ENCODE peak calls at places on chromosome 15, in six cellular contexts. One of them, this sample, is unnamed.

GRCh38 chr15:90686435-90687218 is 30.5 kb upstream of the BLM start:
- DNase-seq in tibial artery: no peak
- DNase-seq in GM10248: peak
- DNase-seq in fibroblast of lung: no peak
- DNase-seq in CD8-positive, alpha-beta T cell: no peak
- DNase-seq in BJ: no peak
- DNase-seq in this sample: no peak

GRCh38 chr15:85048430-85048829 is 66.8 kb downstream of the PDE8A start:
- DNase-seq in CD8-positive, alpha-beta T cell: no peak
- DNase-seq in tibial artery: no peak
- DNase-seq in BJ: no peak
- DNase-seq in GM10248: no peak
- DNase-seq in fibroblast of lung: peak
- DNase-seq in this sample: no peak

GRCh38 chr15:98776607-98777281 is 128.4 kb downstream of the IGF1R start:
- DNase-seq in tibial artery: no peak
- DNase-seq in GM10248: peak
- DNase-seq in fibroblast of lung: peak
- DNase-seq in BJ: peak
- DNase-seq in CD8-positive, alpha-beta T cell: peak
- DNase-seq in this sample: no peak

GRCh38 chr15:42421376-42421775 is 62.1 kb downstream of the CAPN3 start:
- DNase-seq in CD8-positive, alpha-beta T cell: no peak
- DNase-seq in GM10248: no peak
- DNase-seq in fibroblast of lung: no peak
- DNase-seq in BJ: no peak
- DNase-seq in tibial artery: no peak
- DNase-seq in this sample: no peak

GRCh38 chr15:35499723-35500122 is 46.2 kb downstream of the DPH6 start:
- DNase-seq in fibroblast of lung: no peak
- DNase-seq in CD8-positive, alpha-beta T cell: no peak
- DNase-seq in tibial artery: no peak
- DNase-seq in GM10248: no peak
- DNase-seq in BJ: no peak
- DNase-seq in this sample: no peak

GRCh38 chr15:39497759-39498565 is 82.9 kb upstream of the THBS1 start:
- DNase-seq in GM10248: no peak
- DNase-seq in fibroblast of lung: no peak
- DNase-seq in CD8-positive, alpha-beta T cell: no peak
- DNase-seq in tibial artery: no peak
- DNase-seq in BJ: no peak
- DNase-seq in this sample: no peak

GRCh38 chr15:80744826-80745225 is 34.3 kb upstream of the CEMIP start:
- DNase-seq in tibial artery: no peak
- DNase-seq in GM10248: no peak
- DNase-seq in fibroblast of lung: peak
- DNase-seq in CD8-positive, alpha-beta T cell: no peak
- DNase-seq in BJ: peak
- DNase-seq in this sample: no peak

GRCh38 chr15:80059786-80060489 is 462 bp downstream of the ZFAND6 start:
- DNase-seq in fibroblast of lung: peak
- DNase-seq in GM10248: peak
- DNase-seq in tibial artery: peak
- DNase-seq in CD8-positive, alpha-beta T cell: no peak
- DNase-seq in BJ: no peak
- DNase-seq in this sample: no peak

GRCh38 chr15:80411788-80412288 is 7.7 kb downstream of the ARNT2 start:
- DNase-seq in GM10248: no peak
- DNase-seq in CD8-positive, alpha-beta T cell: no peak
- DNase-seq in tibial artery: no peak
- DNase-seq in fibroblast of lung: no peak
- DNase-seq in BJ: no peak
- DNase-seq in this sample: no peak

GRCh38 chr15:39079296-39079834 is 501.5 kb upstream of the THBS1 start:
- DNase-seq in BJ: no peak
- DNase-seq in fibroblast of lung: peak
- DNase-seq in GM10248: no peak
- DNase-seq in tibial artery: no peak
- DNase-seq in CD8-positive, alpha-beta T cell: no peak
- DNase-seq in this sample: no peak

GRCh38 chr15:71250936-71251468 is 135.7 kb downstream of the THSD4 start:
- DNase-seq in GM10248: no peak
- DNase-seq in BJ: no peak
- DNase-seq in tibial artery: no peak
- DNase-seq in CD8-positive, alpha-beta T cell: no peak
- DNase-seq in fibroblast of lung: no peak
- DNase-seq in this sample: no peak

GRCh38 chr15:85047271-85047948 is 65.8 kb downstream of the PDE8A start:
- DNase-seq in BJ: peak
- DNase-seq in CD8-positive, alpha-beta T cell: no peak
- DNase-seq in GM10248: no peak
- DNase-seq in tibial artery: no peak
- DNase-seq in fibroblast of lung: peak
- DNase-seq in this sample: no peak

GRCh38 chr15:84722628-84723027 is 6.7 kb upstream of the SEC11A start:
- DNase-seq in tibial artery: no peak
- DNase-seq in BJ: no peak
- DNase-seq in GM10248: no peak
- DNase-seq in CD8-positive, alpha-beta T cell: no peak
- DNase-seq in fibroblast of lung: no peak
- DNase-seq in this sample: no peak

GRCh38 chr15:49900036-49900435 is 219.0 kb downstream of the ATP8B4 start:
- DNase-seq in CD8-positive, alpha-beta T cell: no peak
- DNase-seq in fibroblast of lung: peak
- DNase-seq in GM10248: no peak
- DNase-seq in tibial artery: no peak
- DNase-seq in BJ: no peak
- DNase-seq in this sample: no peak

GRCh38 chr15:90035095-90035834 is 34.1 kb downstream of the ZNF710 start:
- DNase-seq in BJ: no peak
- DNase-seq in GM10248: no peak
- DNase-seq in CD8-positive, alpha-beta T cell: no peak
- DNase-seq in tibial artery: peak
- DNase-seq in fibroblast of lung: peak
- DNase-seq in this sample: no peak

GRCh38 chr15:94080416-94080815 is 150.9 kb upstream of the MCTP2 start:
- DNase-seq in GM10248: no peak
- DNase-seq in BJ: peak
- DNase-seq in fibroblast of lung: peak
- DNase-seq in tibial artery: peak
- DNase-seq in CD8-positive, alpha-beta T cell: no peak
- DNase-seq in this sample: no peak

GRCh38 chr15:91469627-91470567 is 369.8 kb downstream of the SV2B start:
- DNase-seq in fibroblast of lung: no peak
- DNase-seq in CD8-positive, alpha-beta T cell: peak
- DNase-seq in tibial artery: no peak
- DNase-seq in GM10248: no peak
- DNase-seq in BJ: no peak
- DNase-seq in this sample: no peak

GRCh38 chr15:49088996-49089395 is 42.8 kb upstream of the SECISBP2L start:
- DNase-seq in tibial artery: no peak
- DNase-seq in CD8-positive, alpha-beta T cell: no peak
- DNase-seq in BJ: no peak
- DNase-seq in GM10248: no peak
- DNase-seq in fibroblast of lung: peak
- DNase-seq in this sample: no peak

GRCh38 chr15:93250905-93251304 is 161.9 kb upstream of the RGMA start:
- DNase-seq in BJ: no peak
- DNase-seq in GM10248: no peak
- DNase-seq in tibial artery: no peak
- DNase-seq in CD8-positive, alpha-beta T cell: no peak
- DNase-seq in fibroblast of lung: no peak
- DNase-seq in this sample: no peak

GRCh38 chr15:23647421-23648375 is at the start of gene MAGEL2:
- DNase-seq in CD8-positive, alpha-beta T cell: no peak
- DNase-seq in GM10248: no peak
- DNase-seq in fibroblast of lung: peak
- DNase-seq in BJ: no peak
- DNase-seq in tibial artery: no peak
- DNase-seq in this sample: peak

DNA sequence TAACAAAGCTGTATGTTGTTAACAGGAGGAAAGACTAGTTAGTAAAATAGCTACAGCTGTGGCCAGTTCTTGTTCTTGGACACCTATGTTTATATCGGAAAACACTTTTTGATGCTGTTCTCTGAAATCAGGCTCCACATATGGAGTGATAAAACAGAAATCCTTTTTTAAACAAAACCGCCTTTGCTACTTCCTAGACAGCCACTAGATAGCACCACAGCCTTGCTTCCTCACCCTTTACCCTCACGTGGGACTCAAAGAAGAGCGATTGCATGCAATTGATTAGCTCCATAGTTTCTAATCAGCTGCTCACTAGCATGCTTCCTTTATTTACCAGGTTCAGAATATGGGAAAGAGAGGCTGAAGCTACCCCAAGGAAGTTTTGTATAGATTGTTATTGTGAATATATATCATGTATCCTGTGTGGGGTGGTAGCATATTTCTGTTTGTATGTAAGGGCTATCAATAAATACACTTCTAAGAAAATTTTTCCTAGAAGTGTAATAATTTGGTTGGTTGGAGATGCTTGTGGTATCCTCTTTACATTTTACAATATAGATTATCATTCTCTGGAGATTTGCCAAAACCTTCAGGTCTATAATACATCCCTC is 4.3 kb upstream of the MTFMT start:
- DNase-seq in tibial artery: no peak
- DNase-seq in CD8-positive, alpha-beta T cell: no peak
- DNase-seq in fibroblast of lung: peak
- DNase-seq in BJ: no peak
- DNase-seq in GM10248: peak
- DNase-seq in this sample: no peak
- TF ChIP-seq CTCF in tibial artery: peak
- TF ChIP-seq CTCF in CD8-positive, alpha-beta T cell: no peak
- TF ChIP-seq CTCF in fibroblast of lung: peak
- TF ChIP-seq CTCF in BJ: peak
- TF ChIP-seq CTCF in GM10248: peak
- TF ChIP-seq CTCF in this sample: peak

DNA sequence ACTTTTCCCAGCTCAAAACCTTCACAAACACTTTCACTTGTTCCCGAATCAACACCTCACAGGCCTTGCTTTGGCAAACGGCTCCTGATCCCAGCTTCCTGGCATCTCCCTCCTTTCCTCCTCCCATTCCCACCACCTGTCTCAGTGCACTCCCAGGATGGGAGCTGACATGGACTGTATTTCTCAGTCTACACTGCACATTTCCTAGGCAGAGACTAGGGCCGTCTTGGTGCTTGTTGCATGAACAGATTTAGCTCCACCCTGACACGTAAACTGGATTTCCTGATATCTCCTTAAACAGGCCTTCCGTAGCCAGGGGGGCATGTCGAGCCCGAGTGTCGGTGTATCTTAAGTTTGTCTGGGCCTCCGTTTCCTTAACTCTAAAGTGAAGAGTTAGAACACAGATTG is 790 bp upstream of the WHAMM start:
- DNase-seq in CD8-positive, alpha-beta T cell: no peak
- DNase-seq in GM10248: no peak
- DNase-seq in fibroblast of lung: no peak
- DNase-seq in tibial artery: no peak
- DNase-seq in BJ: no peak
- DNase-seq in this sample: no peak
- TF ChIP-seq CTCF in CD8-positive, alpha-beta T cell: no peak
- TF ChIP-seq CTCF in GM10248: no peak
- TF ChIP-seq CTCF in fibroblast of lung: no peak
- TF ChIP-seq CTCF in tibial artery: no peak
- TF ChIP-seq CTCF in BJ: no peak
- TF ChIP-seq CTCF in this sample: no peak

GRCh38 chr15:82552861-82553260 is 12.6 kb upstream of the RPS17 start:
- DNase-seq in BJ: no peak
- DNase-seq in tibial artery: no peak
- DNase-seq in CD8-positive, alpha-beta T cell: no peak
- DNase-seq in GM10248: no peak
- DNase-seq in fibroblast of lung: no peak
- DNase-seq in this sample: no peak

GRCh38 chr15:82554351-82554750 is 14.1 kb upstream of the RPS17 start:
- DNase-seq in CD8-positive, alpha-beta T cell: no peak
- DNase-seq in GM10248: no peak
- DNase-seq in BJ: no peak
- DNase-seq in fibroblast of lung: no peak
- DNase-seq in tibial artery: no peak
- DNase-seq in this sample: no peak

GRCh38 chr15:82551646-82552247 is 11.5 kb upstream of the RPS17 start:
- DNase-seq in CD8-positive, alpha-beta T cell: no peak
- DNase-seq in tibial artery: no peak
- DNase-seq in GM10248: peak
- DNase-seq in fibroblast of lung: peak
- DNase-seq in BJ: no peak
- DNase-seq in this sample: no peak

GRCh38 chr15:82554857-82555256 is 14.6 kb upstream of the RPS17 start:
- DNase-seq in BJ: no peak
- DNase-seq in tibial artery: no peak
- DNase-seq in fibroblast of lung: no peak
- DNase-seq in CD8-positive, alpha-beta T cell: no peak
- DNase-seq in GM10248: no peak
- DNase-seq in this sample: no peak

DNA sequence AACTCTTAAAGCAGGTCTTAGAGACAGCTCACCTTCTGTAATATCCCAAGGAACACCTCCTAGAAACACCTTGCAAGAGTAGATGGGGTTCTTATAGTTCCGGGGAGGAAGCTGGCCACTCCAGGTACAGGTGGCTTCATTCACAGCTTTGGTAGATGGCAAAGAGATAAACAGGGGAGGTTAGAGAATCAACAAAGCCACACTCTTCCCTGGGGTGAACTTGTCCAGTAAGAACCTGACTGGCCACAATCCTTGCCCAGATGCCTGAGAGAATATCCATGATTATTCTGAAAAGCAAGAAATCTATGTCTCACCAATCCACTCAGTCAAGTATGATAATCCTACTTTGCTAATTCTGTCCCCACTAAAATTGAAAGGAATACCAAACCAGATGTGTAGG is 13.6 kb upstream of the RPS17 start:
- DNase-seq in BJ: no peak
- DNase-seq in tibial artery: no peak
- DNase-seq in fibroblast of lung: no peak
- DNase-seq in GM10248: no peak
- DNase-seq in CD8-positive, alpha-beta T cell: no peak
- DNase-seq in this sample: no peak
- TF ChIP-seq CTCF in BJ: no peak
- TF ChIP-seq CTCF in tibial artery: no peak
- TF ChIP-seq CTCF in fibroblast of lung: no peak
- TF ChIP-seq CTCF in GM10248: no peak
- TF ChIP-seq CTCF in CD8-positive, alpha-beta T cell: no peak
- TF ChIP-seq CTCF in this sample: no peak

DNA sequence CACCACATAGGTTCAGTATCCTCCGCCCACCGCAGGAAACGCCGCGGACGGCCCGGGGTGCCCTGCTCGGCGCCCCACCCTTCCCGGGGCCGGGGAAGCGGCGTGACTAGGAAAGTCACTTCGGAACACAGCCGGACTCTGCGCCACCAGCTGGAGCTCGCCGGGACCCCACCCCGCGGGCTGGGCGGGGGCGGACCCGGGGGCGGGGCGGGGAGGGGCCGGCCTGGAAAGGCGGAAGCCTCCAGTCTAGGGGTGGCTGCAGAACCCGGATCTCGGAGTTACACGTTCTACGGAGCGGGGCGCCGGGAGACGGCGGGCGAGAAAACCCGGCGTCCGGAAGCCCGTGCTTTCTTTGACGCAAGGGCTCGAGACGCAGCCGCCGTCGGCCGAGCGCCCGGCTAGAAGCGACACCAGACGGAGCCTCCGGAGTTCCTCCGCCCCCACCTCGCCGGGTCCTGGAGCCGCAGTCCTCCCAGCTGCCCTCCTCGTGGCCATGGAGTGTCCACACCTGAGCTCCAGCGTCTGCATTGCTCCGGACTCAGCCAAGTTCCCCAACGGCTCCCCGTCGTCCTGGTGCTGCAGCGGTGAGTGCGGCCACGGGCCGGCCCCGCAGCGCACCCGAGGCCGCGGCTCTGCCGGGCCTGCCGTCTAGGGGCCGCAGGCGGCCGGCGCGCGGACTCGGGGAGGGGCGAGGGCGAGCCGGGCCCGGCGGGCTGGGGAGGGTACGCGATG is at the start of gene USP3:
- DNase-seq in fibroblast of lung: peak
- DNase-seq in tibial artery: peak
- DNase-seq in CD8-positive, alpha-beta T cell: peak
- DNase-seq in BJ: peak
- DNase-seq in GM10248: peak
- DNase-seq in this sample: peak
- TF ChIP-seq CTCF in fibroblast of lung: peak
- TF ChIP-seq CTCF in tibial artery: peak
- TF ChIP-seq CTCF in CD8-positive, alpha-beta T cell: no peak
- TF ChIP-seq CTCF in BJ: peak
- TF ChIP-seq CTCF in GM10248: peak
- TF ChIP-seq CTCF in this sample: peak